ENCODE peak calls at places on chromosomes 1 and 21, in four cellular contexts. Y is ACHN, S is neuronal stem cell, U is body of pancreas. T is an unnamed sample.

GRCh38 chr1:97740891-97741290 is 179.9 kb downstream of the DPYD start:
- DNase-seq in Y (no peak), U (no peak), S (no peak), T (no peak)

GRCh38 chr1:204130989-204131892 is 20.6 kb downstream of the ETNK2 start:
- DNase-seq in Y (peak), S (no peak), U (peak), T (peak)

GRCh38 chr21:31132574-31133242 is 94.4 kb upstream of the KRTAP19-8 start:
- DNase-seq in S (no peak), U (no peak), Y (no peak), T (no peak)

GRCh38 chr1:180951186-180951745 is 38.6 kb downstream of the KIAA1614 start:
- DNase-seq in Y (no peak), S (no peak), U (no peak), T (no peak)

GRCh38 chr1:84968101-84968500 is 28.8 kb downstream of the MCOLN2 start:
- DNase-seq in S (no peak), Y (no peak), U (no peak), T (no peak)

GRCh38 chr1:227654858-227655752 is 80.0 kb downstream of the JMJD4 start:
- DNase-seq in U (no peak), Y (no peak), S (no peak), T (peak)

GRCh38 chr21:33478858-33479678 is 706 bp downstream of the TMEM50B start:
- DNase-seq in Y (peak), S (peak), U (peak), T (no peak)

GRCh38 chr21:41029573-41029972 is 138.4 kb upstream of the BACE2 start:
- DNase-seq in U (no peak), S (no peak), Y (no peak), T (no peak)

GRCh38 chr1:32151319-32151787 is 28.1 kb upstream of the TXLNA start:
- DNase-seq in Y (no peak), U (no peak), S (no peak), T (peak)

GRCh38 chr1:7572654-7573152 is 198.4 kb upstream of the VAMP3 start:
- DNase-seq in S (no peak), Y (no peak), U (peak), T (no peak)

GRCh38 chr1:189992856-189993255 is 484.8 kb downstream of the BRINP3 start:
- DNase-seq in S (no peak), Y (no peak), U (no peak), T (no peak)

GRCh38 chr1:41626146-41626545 is 141.7 kb upstream of the EDN2 start:
- DNase-seq in U (peak), S (no peak), Y (no peak), T (peak)

T was measured in SJSA1.